ENCODE peak calls at places on chromosomes 2 and 18, in six cellular contexts. I, A, P, O, L and R are unnamed samples.

GRCh38 chr2:2735041-2735440 is 404.0 kb upstream of the MYT1L start:
- DNase-seq in I (no peak), A (peak; percentile 16), P (no peak), O (no peak), L (no peak), R (no peak)

GRCh38 chr2:205909194-205909572 is 176.8 kb downstream of the INO80D start:
- DNase-seq in I (no peak), A (no peak), P (no peak), O (no peak), L (no peak), R (no peak)

GRCh38 chr2:182182436-182182835 is 196.8 kb downstream of the PPP1R1C start:
- DNase-seq in I (no peak), A (no peak), P (no peak), O (peak; percentile 68), L (no peak), R (no peak)

GRCh38 chr18:986071-986470 is 81.4 kb downstream of the ADCYAP1 start:
- DNase-seq in I (no peak), A (no peak), P (no peak), O (no peak), L (no peak), R (no peak)

GRCh38 chr18:67104700-67105284 is 411.7 kb downstream of the DSEL start:
- DNase-seq in I (peak; percentile 15), A (no peak), P (peak; percentile 16), O (peak; percentile 61), L (peak; percentile 29), R (peak; percentile 74)

GRCh38 chr2:180604077-180604476 is 376.3 kb upstream of the UBE2E3 start:
- DNase-seq in I (peak; percentile 6), A (no peak), P (no peak), O (no peak), L (no peak), R (peak; percentile 25)

GRCh38 chr2:232058063-232058877 is 96.8 kb downstream of the DIS3L2 start:
- DNase-seq in I (peak; percentile 21), A (no peak), P (no peak), O (no peak), L (no peak), R (peak; percentile 5)

GRCh38 chr2:190280565-190281330 is 38.9 kb downstream of the HIBCH start:
- DNase-seq in I (no peak), A (no peak), P (no peak), O (no peak), L (no peak), R (no peak)

GRCh38 chr2:45743531-45744391 is 92.3 kb downstream of the PRKCE start:
- DNase-seq in I (no peak), A (no peak), P (no peak), O (peak; percentile 76), L (peak; percentile 75), R (no peak)

GRCh38 chr18:47100214-47100831 is 50.0 kb downstream of the HDHD2 start:
- DNase-seq in I (peak; percentile 47), A (no peak), P (peak; percentile 54), O (peak; percentile 53), L (no peak), R (peak; percentile 70)

GRCh38 chr18:37487400-37487831 is 78.2 kb downstream of the CELF4 start:
- DNase-seq in I (no peak), A (no peak), P (no peak), O (no peak), L (no peak), R (no peak)

GRCh38 chr2:17615728-17616351 is 75.3 kb downstream of the VSNL1 start:
- DNase-seq in I (no peak), A (no peak), P (no peak), O (peak; percentile 65), L (peak; percentile 27), R (no peak)

GRCh38 chr2:239762742-239763269 is 262.3 kb downstream of the NDUFA10 start:
- DNase-seq in I (no peak), A (peak; percentile 16), P (no peak), O (no peak), L (no peak), R (no peak)

GRCh38 chr2:240463274-240463865 is 27.9 kb downstream of the GPC1 start:
- DNase-seq in I (no peak), A (peak; percentile 38), P (no peak), O (no peak), L (no peak), R (no peak)

GRCh38 chr18:54945726-54946125 is 13.5 kb downstream of the CCDC68 start:
- DNase-seq in I (no peak), A (no peak), P (no peak), O (no peak), L (no peak), R (no peak)

GRCh38 chr2:104406273-104406726 is 447.6 kb upstream of the POU3F3 start:
- DNase-seq in I (no peak), A (no peak), P (no peak), O (peak; percentile 45), L (no peak), R (no peak)

GRCh38 chr2:31319391-31320175 is 85.6 kb downstream of the EHD3 start:
- DNase-seq in I (no peak), A (peak; percentile 61), P (peak; percentile 68), O (peak; percentile 68), L (no peak), R (peak; percentile 42)

GRCh38 chr2:190904644-190905043 is 24.0 kb downstream of the GLS start:
- DNase-seq in I (no peak), A (no peak), P (no peak), O (no peak), L (no peak), R (no peak)

GRCh38 chr18:2147866-2148265 is 423.4 kb downstream of the METTL4 start:
- DNase-seq in I (no peak), A (no peak), P (no peak), O (peak; percentile 80), L (no peak), R (no peak)

GRCh38 chr2:71548589-71549485 is 95.5 kb downstream of the DYSF start:
- DNase-seq in I (peak; percentile 80), A (peak; percentile 73), P (peak; percentile 66), O (peak; percentile 39), L (peak; percentile 20), R (peak; percentile 84)

GRCh38 chr2:44130441-44130840 is 38.2 kb upstream of the PPM1B start:
- DNase-seq in I (no peak), A (no peak), P (no peak), O (peak; percentile 52), L (peak; percentile 1), R (no peak)

GRCh38 chr2:117411983-117412382 is 402.5 kb upstream of the DDX18 start:
- DNase-seq in I (no peak), A (no peak), P (no peak), O (no peak), L (no peak), R (no peak)
- TF ChIP-seq CTCF in I (no peak), A (no peak), P (no peak), O (no peak), L (no peak), R (no peak)

DNA sequence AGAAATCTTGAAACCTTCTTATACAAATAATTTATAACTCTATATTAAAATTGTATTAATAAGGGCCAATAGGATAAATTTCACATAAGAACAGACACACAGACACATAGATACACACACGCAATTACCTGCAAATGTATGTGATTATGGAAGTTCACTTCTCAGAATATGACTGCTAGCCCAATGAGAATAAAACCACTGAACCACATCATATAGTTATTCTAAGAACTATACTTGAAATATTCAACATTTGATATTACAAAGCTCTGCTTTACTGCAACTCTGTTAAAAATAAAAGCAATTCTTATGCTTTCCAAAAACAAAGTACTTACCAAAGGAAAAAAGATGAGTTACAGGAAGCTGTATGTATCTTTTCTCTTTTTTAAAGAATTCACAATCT is 51.1 kb downstream of the PGAP1 start:
- DNase-seq in I (no peak), A (no peak), P (no peak), O (no peak), L (no peak), R (no peak)
- TF ChIP-seq CTCF in I (no peak), A (no peak), P (no peak), O (no peak), L (no peak), R (no peak)

GRCh38 chr2:237862528-237862895 is 3.1 kb downstream of the RAMP1 start:
- DNase-seq in I (no peak), A (no peak), P (no peak), O (no peak), L (no peak), R (no peak)

GRCh38 chr2:237863659-237864029 is 4.2 kb downstream of the RAMP1 start:
- DNase-seq in I (no peak), A (no peak), P (no peak), O (no peak), L (no peak), R (no peak)

GRCh38 chr2:237861875-237862527 is 2.6 kb downstream of the RAMP1 start:
- DNase-seq in I (no peak), A (no peak), P (no peak), O (no peak), L (no peak), R (no peak)

GRCh38 chr2:237864030-237864931 is 4.9 kb downstream of the RAMP1 start:
- DNase-seq in I (no peak), A (no peak), P (no peak), O (no peak), L (no peak), R (no peak)

GRCh38 chr2:237863102-237863511 is 3.7 kb downstream of the RAMP1 start:
- DNase-seq in I (no peak), A (no peak), P (no peak), O (no peak), L (no peak), R (no peak)
- TF ChIP-seq CTCF in I (no peak), A (no peak), P (no peak), O (no peak), L (no peak), R (no peak)

GRCh38 chr2:42495611-42496010 is 1.8 kb upstream of the KCNG3 start:
- DNase-seq in I (no peak), A (no peak), P (no peak), O (no peak), L (no peak), R (no peak)

GRCh38 chr2:42493468-42493884 is 306 bp downstream of the KCNG3 start:
- DNase-seq in I (no peak), A (no peak), P (no peak), O (no peak), L (no peak), R (no peak)

GRCh38 chr2:42493885-42494433 is at the start of gene KCNG3:
- DNase-seq in I (peak; percentile 81), A (no peak), P (no peak), O (peak; percentile 22), L (no peak), R (peak; percentile 73)

GRCh38 chr2:42495234-42495581 is 1.4 kb upstream of the KCNG3 start:
- DNase-seq in I (no peak), A (no peak), P (no peak), O (no peak), L (no peak), R (no peak)

DNA sequence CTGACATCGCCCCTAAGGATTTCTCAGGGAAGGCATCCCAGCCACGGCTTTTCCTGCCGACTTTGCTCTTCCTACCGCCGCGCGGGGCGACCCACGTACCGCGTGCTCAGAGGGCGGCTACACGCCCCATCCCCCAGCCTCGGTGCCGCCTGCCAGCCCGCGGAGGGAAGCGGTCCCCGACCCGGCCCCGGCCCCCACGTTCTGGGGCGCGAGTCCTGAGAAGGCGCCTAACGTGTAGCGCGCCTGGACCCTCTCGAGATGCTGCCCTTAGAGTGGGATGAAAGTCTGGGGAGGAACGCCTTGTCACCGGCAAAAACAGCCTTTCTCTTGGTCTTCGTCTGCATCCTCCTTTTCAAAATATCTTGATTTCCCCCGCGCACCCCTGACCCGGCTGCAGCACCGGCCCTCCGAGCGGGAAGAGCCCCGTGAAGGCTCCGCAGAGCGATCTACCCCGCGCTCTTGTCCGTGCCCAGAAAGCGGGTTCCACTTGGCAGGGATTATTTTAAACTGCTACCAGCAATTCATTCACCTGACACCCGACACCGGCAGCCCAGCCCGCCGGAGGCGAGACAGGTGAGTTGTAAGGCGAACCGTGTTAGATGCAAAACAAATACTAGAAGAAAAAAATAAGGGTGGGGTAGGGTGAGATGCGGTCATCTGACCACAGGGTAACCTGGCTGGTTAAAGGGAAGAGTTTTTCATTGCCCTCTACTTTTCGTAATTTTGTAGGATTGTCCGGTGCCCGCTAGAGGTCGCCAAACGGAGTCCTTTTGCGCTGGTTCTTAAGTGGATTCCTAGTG is 852 bp upstream of the KCNG3 start:
- DNase-seq in I (peak; percentile 82), A (peak; percentile 55), P (peak; percentile 74), O (peak; percentile 80), L (peak; percentile 30), R (peak; percentile 89)
- TF ChIP-seq CTCF in I (peak; percentile 77), A (peak; percentile 91), P (peak; percentile 94), O (peak; percentile 87), L (peak; percentile 87), R (peak; percentile 93)